ENCODE peak calls at places on chromosomes 2 and 18, in six cellular contexts. B is neural progenitor cell, G is choroid plexus epithelial cell, H is upper lobe of right lung, M is cardiac fibroblast, P is AG10803. S is an unnamed sample.

GRCh38 chr18:48412339-48412929 is 3.3 kb upstream of the ZBTB7C start:
- DNase-seq in P (peak; percentile 21), H (no peak), B (peak; percentile 56), G (peak; percentile 43), M (peak; percentile 45), S (peak; percentile 26)

GRCh38 chr2:168190590-168191336 is 56.6 kb downstream of the STK39 start:
- DNase-seq in P (no peak), G (no peak), B (peak; percentile 72), M (no peak), H (no peak), S (no peak)

GRCh38 chr18:7678801-7679200 is 111.7 kb downstream of the PTPRM start:
- DNase-seq in G (no peak), B (no peak), H (no peak), P (no peak), M (no peak), S (no peak)

GRCh38 chr2:240329116-240329665 is 106.3 kb upstream of the GPC1 start:
- DNase-seq in P (no peak), B (no peak), M (no peak), G (no peak), H (no peak), S (no peak)

GRCh38 chr2:237157551-237158102 is 71.9 kb downstream of the COPS8 start:
- DNase-seq in H (no peak), P (no peak), M (no peak), B (no peak), G (peak; percentile 75), S (no peak)

GRCh38 chr18:78875268-78875997 is 104.2 kb upstream of the SALL3 start:
- DNase-seq in P (no peak), B (peak; percentile 72), M (peak; percentile 12), H (no peak), G (peak; percentile 4), S (no peak)

GRCh38 chr2:44245068-44245861 is 30.0 kb upstream of the SLC3A1 start:
- DNase-seq in P (no peak), H (no peak), M (no peak), B (no peak), G (no peak), S (peak; percentile 19)

GRCh38 chr2:30652271-30652910 is 154.9 kb downstream of the CAPN13 start:
- DNase-seq in B (no peak), G (peak; percentile 38), H (no peak), M (no peak), P (no peak), S (peak; percentile 17)

GRCh38 chr2:644871-645270 is 32.3 kb downstream of the TMEM18 start:
- DNase-seq in M (no peak), B (no peak), P (no peak), H (no peak), G (no peak), S (no peak)

GRCh38 chr18:32920796-32921787 is 148.3 kb upstream of the KLHL14 start:
- DNase-seq in P (peak; percentile 86), G (peak; percentile 97), H (no peak), B (no peak), M (peak; percentile 96), S (peak; percentile 81)

GRCh38 chr18:26448714-26449159 is 99.6 kb downstream of the KCTD1 start:
- DNase-seq in G (no peak), P (no peak), M (no peak), B (no peak), H (no peak), S (no peak)

GRCh38 chr18:36323421-36323820 is 25.9 kb downstream of the FHOD3 start:
- DNase-seq in B (no peak), M (no peak), P (no peak), G (no peak), H (no peak), S (no peak)

GRCh38 chr2:158953926-158954763 is 14.3 kb upstream of the TANC1 start:
- DNase-seq in M (peak; percentile 95), G (peak; percentile 95), H (peak; percentile 77), B (no peak), P (peak; percentile 82), S (peak; percentile 84)

GRCh38 chr2:239399404-239399999 is 1.3 kb downstream of the HDAC4 start:
- DNase-seq in B (peak; percentile 54), G (peak; percentile 34), P (peak; percentile 6), M (peak; percentile 18), H (peak; percentile 74), S (peak; percentile 59)

GRCh38 chr2:120346667-120347358 is 877 bp downstream of the INHBB start:
- DNase-seq in H (no peak), B (peak; percentile 62), P (peak; percentile 64), G (peak; percentile 73), M (peak; percentile 49), S (peak; percentile 16)

GRCh38 chr2:117979911-117980341 is 33.9 kb downstream of the CCDC93 start:
- DNase-seq in H (no peak), M (no peak), G (peak; percentile 57), B (no peak), P (no peak), S (no peak)

DNA sequence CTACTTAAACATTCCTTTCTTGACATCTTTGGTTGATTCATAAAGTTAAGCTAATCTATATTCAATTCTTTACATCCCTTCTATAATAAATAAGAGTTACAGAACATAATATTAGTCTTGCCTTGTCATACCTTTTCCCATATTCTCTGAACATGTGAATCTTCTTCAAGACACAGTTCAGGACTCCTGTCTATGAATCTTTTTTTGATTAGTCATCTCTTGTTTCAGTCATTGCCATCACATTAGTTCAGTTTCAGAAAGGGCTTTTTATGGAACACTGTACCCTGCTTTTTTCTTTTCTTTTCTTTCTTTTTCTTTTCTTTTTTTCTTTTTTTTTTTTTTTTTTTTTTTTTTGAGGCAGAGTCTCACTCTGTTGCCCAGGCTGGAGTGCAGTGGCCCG is 181.2 kb downstream of the UBE2E3 start:
- DNase-seq in G (no peak), H (no peak), M (no peak), P (no peak), B (no peak), S (no peak)
- TF ChIP-seq CTCF in G (no peak), H (no peak), M (no peak), P (no peak), B (no peak), S (no peak)

GRCh38 chr18:28123401-28124030 is 53.4 kb downstream of the CDH2 start:
- DNase-seq in M (no peak), P (peak; percentile 62), G (no peak), B (no peak), H (no peak), S (no peak)
- H3K4me3 ChIP-seq in M (no peak overlapping the region), P (peak overlapping the region; percentile 1), G (no peak overlapping the region), B (no peak overlapping the region), H (no peak overlapping the region), S (no peak overlapping the region)

GRCh38 chr2:113080134-113080533 is 12.4 kb downstream of the IL1F10 start:
- DNase-seq in B (peak; percentile 71), G (peak; percentile 39), H (no peak), M (peak; percentile 28), P (peak; percentile 33), S (peak; percentile 6)
- TF ChIP-seq CTCF in B (peak; percentile 78), G (peak; percentile 84), H (peak; percentile 57), M (peak; percentile 78), P (peak; percentile 84), S (peak; percentile 72)

GRCh38 chr18:63262369-63263335 is 56.9 kb downstream of the BCL2 start:
- DNase-seq in H (no peak), M (no peak), P (no peak), G (no peak), B (no peak), S (no peak)
- H3K4me3 ChIP-seq in H (no peak overlapping the region), M (no peak overlapping the region), P (no peak overlapping the region), G (no peak overlapping the region), B (no peak overlapping the region), S (no peak overlapping the region)

DNA sequence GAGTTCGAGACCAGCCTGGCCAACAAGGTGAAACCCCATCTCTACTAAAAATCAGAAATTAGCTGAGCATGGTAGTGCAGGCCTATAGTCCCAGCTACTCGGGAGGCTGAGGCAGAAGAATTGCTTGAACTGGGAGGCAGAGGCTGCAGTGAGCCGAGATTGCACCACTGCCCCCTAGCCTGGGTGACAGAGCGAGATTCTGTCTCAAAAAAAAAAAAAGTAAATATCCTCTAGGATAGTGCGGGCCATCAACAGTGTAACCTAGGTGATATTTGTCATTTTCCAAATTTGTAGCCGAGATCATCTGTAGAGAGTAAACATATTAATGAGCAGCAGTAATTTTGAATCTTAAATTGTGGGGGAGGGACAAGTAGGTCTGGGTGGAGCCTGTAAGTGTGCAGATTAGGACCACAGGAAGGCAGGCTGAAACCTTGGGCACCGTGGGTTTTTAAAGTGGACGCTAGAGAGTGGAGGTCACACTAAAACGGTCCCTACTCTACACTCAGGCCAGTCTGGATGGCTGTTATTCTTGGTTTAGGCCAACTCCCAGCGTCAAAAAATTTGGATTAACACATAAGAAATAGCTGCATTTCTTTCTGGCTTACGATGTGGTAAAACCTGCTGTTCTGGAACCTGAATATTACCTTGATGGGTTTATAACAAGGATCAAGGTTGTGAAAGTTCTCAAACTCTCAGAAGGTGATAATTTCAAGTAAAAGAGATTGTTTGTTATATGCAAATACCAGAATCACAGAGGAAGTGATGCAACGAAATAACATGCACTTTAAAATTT is 22.7 kb upstream of the TET3 start:
- DNase-seq in P (no peak), B (no peak), M (no peak), G (no peak), H (no peak), S (no peak)
- TF ChIP-seq CTCF in P (no peak), B (no peak), M (no peak), G (no peak), H (no peak), S (no peak)

GRCh38 chr2:186670831-186671230 is 23.0 kb upstream of the FAM171B start:
- DNase-seq in P (peak; percentile 16), G (no peak), M (no peak), H (no peak), B (no peak), S (no peak)
- H3K4me3 ChIP-seq in P (no peak overlapping the region), G (no peak overlapping the region), M (no peak overlapping the region), H (no peak overlapping the region), B (no peak overlapping the region), S (no peak overlapping the region)

GRCh38 chr2:40844353-40845277 is 392.7 kb upstream of the SLC8A1 start:
- DNase-seq in M (peak; percentile 29), G (peak; percentile 17), P (no peak), H (no peak), B (peak; percentile 57), S (peak; percentile 3)
- TF ChIP-seq CTCF in M (peak; percentile 7), G (peak; percentile 20), P (peak; percentile 3), H (peak; percentile 37), B (peak; percentile 50), S (no peak)

DNA sequence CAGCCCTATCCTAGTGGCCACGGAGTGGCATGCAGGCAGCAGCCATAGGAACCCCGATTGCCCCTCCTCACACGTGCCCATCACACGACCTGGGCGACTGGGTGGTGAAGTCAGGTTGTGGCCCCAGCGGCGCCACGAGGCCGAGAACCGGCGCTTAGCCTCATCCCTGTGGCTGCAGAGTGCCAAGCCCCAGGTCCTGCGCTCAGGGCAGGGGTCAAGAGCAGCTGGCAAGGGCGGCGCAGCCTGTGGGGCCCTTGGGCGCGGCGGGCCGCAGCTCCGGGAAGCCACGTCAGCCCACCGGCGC is 73.3 kb downstream of the RPIA start:
- DNase-seq in G (no peak), H (no peak), M (no peak), B (no peak), P (no peak), S (no peak)
- H3K4me3 ChIP-seq in G (peak overlapping the region; percentile 40), H (no peak overlapping the region), M (no peak overlapping the region), B (peak overlapping the region; percentile 53), P (no peak overlapping the region), S (no peak overlapping the region)

DNA sequence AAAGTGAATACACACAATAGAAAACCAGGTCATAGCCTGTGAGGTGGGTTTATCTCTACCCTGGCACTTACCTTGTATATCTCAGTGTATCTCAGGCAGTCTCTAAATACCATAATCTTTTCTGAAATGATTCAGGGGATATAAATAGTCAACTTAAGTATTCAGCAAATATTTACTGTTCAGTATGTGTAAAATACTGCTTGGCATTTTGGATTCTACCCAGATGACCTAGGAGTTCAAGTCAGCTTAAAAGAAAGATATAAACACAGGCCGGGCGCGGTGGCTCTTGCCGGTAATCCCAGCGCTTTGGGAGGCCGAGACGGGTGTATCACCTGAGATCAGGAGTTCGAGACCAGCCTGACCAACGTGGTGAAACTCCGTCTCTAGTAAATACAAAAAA is 23.8 kb downstream of the GRHL1 start:
- DNase-seq in M (peak; percentile 35), G (peak; percentile 72), P (no peak), B (no peak), H (no peak), S (peak; percentile 91)
- TF ChIP-seq CTCF in M (no peak), G (no peak), P (no peak), B (no peak), H (no peak), S (no peak)

S was measured in fibroblast of villous mesenchyme.